ENCODE peak calls at places on chromosomes 12 and 14, in nine cellular contexts. One of them, this sample, is unnamed.

GRCh38 chr14:102493096-102493495 is 16.5 kb downstream of the ANKRD9 start:
- DNase-seq in right atrium auricular region: no peak
- DNase-seq in astrocyte: no peak
- DNase-seq in K562: no peak
- DNase-seq in Panc1: no peak
- DNase-seq in lower lobe of right lung: peak
- DNase-seq in uterus: no peak
- DNase-seq in heart left ventricle: no peak
- DNase-seq in sigmoid colon: no peak
- DNase-seq in this sample: no peak

GRCh38 chr14:55847766-55848165 is 267.8 kb downstream of the KTN1 start:
- DNase-seq in uterus: no peak
- DNase-seq in astrocyte: peak
- DNase-seq in Panc1: no peak
- DNase-seq in K562: no peak
- DNase-seq in heart left ventricle: no peak
- DNase-seq in right atrium auricular region: no peak
- DNase-seq in lower lobe of right lung: no peak
- DNase-seq in sigmoid colon: no peak
- DNase-seq in this sample: no peak

GRCh38 chr14:62428429-62429203 is 616.6 kb downstream of the KCNH5 start:
- DNase-seq in right atrium auricular region: no peak
- DNase-seq in K562: no peak
- DNase-seq in uterus: no peak
- DNase-seq in sigmoid colon: no peak
- DNase-seq in astrocyte: peak
- DNase-seq in lower lobe of right lung: no peak
- DNase-seq in Panc1: no peak
- DNase-seq in heart left ventricle: no peak
- DNase-seq in this sample: no peak

GRCh38 chr14:106841701-106842100 is 1315.3 kb downstream of the TMEM121 start:
- DNase-seq in right atrium auricular region: no peak
- DNase-seq in sigmoid colon: no peak
- DNase-seq in uterus: no peak
- DNase-seq in Panc1: no peak
- DNase-seq in K562: no peak
- DNase-seq in lower lobe of right lung: no peak
- DNase-seq in heart left ventricle: no peak
- DNase-seq in astrocyte: no peak
- DNase-seq in this sample: no peak

GRCh38 chr12:93130371-93131049 is 201.4 kb upstream of the EEA1 start:
- DNase-seq in Panc1: no peak
- DNase-seq in right atrium auricular region: no peak
- DNase-seq in astrocyte: no peak
- DNase-seq in lower lobe of right lung: no peak
- DNase-seq in uterus: no peak
- DNase-seq in heart left ventricle: no peak
- DNase-seq in K562: no peak
- DNase-seq in sigmoid colon: no peak
- DNase-seq in this sample: no peak

GRCh38 chr14:72615511-72616121 is 278.3 kb downstream of the DPF3 start:
- DNase-seq in astrocyte: peak
- DNase-seq in lower lobe of right lung: no peak
- DNase-seq in Panc1: no peak
- DNase-seq in K562: no peak
- DNase-seq in sigmoid colon: no peak
- DNase-seq in right atrium auricular region: no peak
- DNase-seq in heart left ventricle: peak
- DNase-seq in uterus: no peak
- DNase-seq in this sample: no peak

GRCh38 chr14:87066221-87066817 is 926.7 kb downstream of the GALC start:
- DNase-seq in uterus: no peak
- DNase-seq in heart left ventricle: no peak
- DNase-seq in right atrium auricular region: no peak
- DNase-seq in K562: no peak
- DNase-seq in Panc1: no peak
- DNase-seq in astrocyte: no peak
- DNase-seq in lower lobe of right lung: no peak
- DNase-seq in sigmoid colon: no peak
- DNase-seq in this sample: no peak

GRCh38 chr12:118714051-118714460 is 267.3 kb upstream of the SRRM4 start:
- DNase-seq in astrocyte: no peak
- DNase-seq in lower lobe of right lung: no peak
- DNase-seq in sigmoid colon: no peak
- DNase-seq in uterus: no peak
- DNase-seq in Panc1: no peak
- DNase-seq in heart left ventricle: no peak
- DNase-seq in right atrium auricular region: no peak
- DNase-seq in K562: peak
- DNase-seq in this sample: no peak

GRCh38 chr12:76519538-76519937 is 40.0 kb downstream of the OSBPL8 start:
- DNase-seq in uterus: no peak
- DNase-seq in K562: no peak
- DNase-seq in Panc1: no peak
- DNase-seq in heart left ventricle: no peak
- DNase-seq in astrocyte: peak
- DNase-seq in sigmoid colon: no peak
- DNase-seq in right atrium auricular region: no peak
- DNase-seq in lower lobe of right lung: no peak
- DNase-seq in this sample: no peak

GRCh38 chr14:89858084-89858483 is 96.4 kb downstream of the EFCAB11 start:
- DNase-seq in uterus: no peak
- DNase-seq in lower lobe of right lung: no peak
- DNase-seq in Panc1: no peak
- DNase-seq in right atrium auricular region: no peak
- DNase-seq in sigmoid colon: no peak
- DNase-seq in astrocyte: peak
- DNase-seq in K562: no peak
- DNase-seq in heart left ventricle: no peak
- DNase-seq in this sample: no peak

GRCh38 chr12:6450091-6450868 is 1.6 kb upstream of the TAPBPL start:
- DNase-seq in K562: no peak
- DNase-seq in sigmoid colon: no peak
- DNase-seq in uterus: no peak
- DNase-seq in heart left ventricle: no peak
- DNase-seq in right atrium auricular region: no peak
- DNase-seq in astrocyte: no peak
- DNase-seq in lower lobe of right lung: no peak
- DNase-seq in Panc1: no peak
- DNase-seq in this sample: no peak
- H3K27ac ChIP-seq in K562: no peak
- H3K27ac ChIP-seq in sigmoid colon: peak
- H3K27ac ChIP-seq in uterus: peak
- H3K27ac ChIP-seq in heart left ventricle: peak
- H3K27ac ChIP-seq in right atrium auricular region: peak
- H3K27ac ChIP-seq in astrocyte: no peak
- H3K27ac ChIP-seq in lower lobe of right lung: peak
- H3K27ac ChIP-seq in Panc1: peak
- H3K27ac ChIP-seq in this sample: peak

DNA sequence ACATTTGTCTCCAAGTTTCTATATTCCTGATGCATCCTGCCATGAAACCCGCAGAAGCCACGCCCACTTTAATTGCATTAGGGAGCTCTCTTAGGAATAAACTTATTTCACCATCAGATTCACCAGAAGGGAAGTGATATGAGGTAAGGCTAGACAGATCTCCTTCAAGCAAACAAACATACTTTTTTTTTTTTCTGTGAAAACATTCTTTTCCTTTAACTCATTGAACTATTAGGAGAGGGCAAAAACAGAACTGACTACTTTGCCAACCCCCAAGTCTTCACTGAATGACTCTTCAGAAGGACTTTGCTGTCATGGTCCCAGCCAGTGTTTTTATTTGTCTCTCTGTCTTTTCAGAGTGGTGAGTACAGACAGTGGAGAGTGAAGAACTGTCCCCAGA is 48.4 kb downstream of the GTF2A1 start:
- DNase-seq in right atrium auricular region: no peak
- DNase-seq in lower lobe of right lung: no peak
- DNase-seq in uterus: no peak
- DNase-seq in Panc1: no peak
- DNase-seq in K562: no peak
- DNase-seq in heart left ventricle: no peak
- DNase-seq in sigmoid colon: no peak
- DNase-seq in astrocyte: no peak
- DNase-seq in this sample: no peak
- H3K4me3 ChIP-seq in right atrium auricular region: no peak
- H3K4me3 ChIP-seq in lower lobe of right lung: no peak
- H3K4me3 ChIP-seq in uterus: no peak
- H3K4me3 ChIP-seq in Panc1: no peak
- H3K4me3 ChIP-seq in K562: no peak
- H3K4me3 ChIP-seq in heart left ventricle: no peak
- H3K4me3 ChIP-seq in sigmoid colon: no peak
- H3K4me3 ChIP-seq in astrocyte: no peak
- H3K4me3 ChIP-seq in this sample: no peak

GRCh38 chr12:65867428-65867827 is 43.1 kb downstream of the HMGA2 start:
- DNase-seq in astrocyte: peak
- DNase-seq in uterus: no peak
- DNase-seq in heart left ventricle: no peak
- DNase-seq in right atrium auricular region: no peak
- DNase-seq in Panc1: no peak
- DNase-seq in lower lobe of right lung: no peak
- DNase-seq in sigmoid colon: no peak
- DNase-seq in K562: no peak
- DNase-seq in this sample: no peak
- H3K27ac ChIP-seq in astrocyte: peak
- H3K27ac ChIP-seq in uterus: no peak
- H3K27ac ChIP-seq in heart left ventricle: no peak
- H3K27ac ChIP-seq in right atrium auricular region: no peak
- H3K27ac ChIP-seq in Panc1: peak
- H3K27ac ChIP-seq in lower lobe of right lung: no peak
- H3K27ac ChIP-seq in sigmoid colon: no peak
- H3K27ac ChIP-seq in K562: no peak
- H3K27ac ChIP-seq in this sample: no peak

DNA sequence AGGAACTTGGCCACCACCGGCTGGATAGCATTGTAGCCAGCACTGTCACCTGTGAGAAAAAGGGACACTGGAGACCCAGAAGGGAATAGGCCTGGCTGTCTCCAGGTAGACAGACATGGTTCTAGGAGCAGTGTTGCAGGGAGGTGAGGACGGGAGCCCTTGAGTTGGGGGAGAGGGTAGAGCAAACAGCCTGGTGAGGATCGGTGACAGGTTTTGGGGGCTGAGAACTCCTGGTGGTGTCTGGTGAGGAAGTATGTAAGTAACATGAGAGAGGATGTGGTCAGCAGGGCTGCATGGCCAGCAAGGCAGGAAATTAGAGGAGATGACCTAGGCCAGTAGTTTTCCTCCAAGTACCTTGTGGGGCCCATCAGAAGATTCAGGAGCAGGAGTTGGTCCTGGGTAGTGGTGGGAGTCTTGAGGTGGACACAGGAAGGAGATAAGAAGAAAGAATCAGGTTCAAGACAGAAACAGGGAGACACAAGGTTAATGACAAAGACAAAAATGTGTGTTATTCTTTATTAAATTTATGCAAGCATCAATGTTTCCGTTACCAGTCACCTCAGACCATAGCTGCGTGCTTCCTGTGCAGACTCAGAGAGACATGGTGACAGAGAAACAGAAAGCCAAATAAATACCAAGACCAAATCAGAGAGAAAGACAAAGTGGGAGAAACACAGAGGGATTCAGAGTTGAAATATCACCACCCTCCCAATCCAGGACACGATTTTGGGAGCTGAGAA is at the start of gene ARHGAP9:
- DNase-seq in Panc1: no peak
- DNase-seq in heart left ventricle: no peak
- DNase-seq in uterus: no peak
- DNase-seq in right atrium auricular region: no peak
- DNase-seq in astrocyte: no peak
- DNase-seq in K562: no peak
- DNase-seq in sigmoid colon: no peak
- DNase-seq in lower lobe of right lung: peak
- DNase-seq in this sample: no peak
- H3K4me3 ChIP-seq in Panc1: no peak
- H3K4me3 ChIP-seq in heart left ventricle: no peak
- H3K4me3 ChIP-seq in uterus: no peak
- H3K4me3 ChIP-seq in right atrium auricular region: no peak
- H3K4me3 ChIP-seq in astrocyte: no peak
- H3K4me3 ChIP-seq in K562: no peak
- H3K4me3 ChIP-seq in sigmoid colon: no peak
- H3K4me3 ChIP-seq in lower lobe of right lung: peak
- H3K4me3 ChIP-seq in this sample: no peak

GRCh38 chr14:22448035-22448904 is 140.8 kb downstream of the DAD1 start:
- DNase-seq in uterus: no peak
- DNase-seq in right atrium auricular region: no peak
- DNase-seq in sigmoid colon: no peak
- DNase-seq in heart left ventricle: no peak
- DNase-seq in astrocyte: peak
- DNase-seq in Panc1: no peak
- DNase-seq in K562: no peak
- DNase-seq in lower lobe of right lung: no peak
- DNase-seq in this sample: no peak

GRCh38 chr14:22452330-22452729 is 136.7 kb downstream of the DAD1 start:
- DNase-seq in sigmoid colon: no peak
- DNase-seq in heart left ventricle: no peak
- DNase-seq in right atrium auricular region: no peak
- DNase-seq in astrocyte: no peak
- DNase-seq in uterus: no peak
- DNase-seq in lower lobe of right lung: no peak
- DNase-seq in K562: no peak
- DNase-seq in Panc1: no peak
- DNase-seq in this sample: no peak

GRCh38 chr14:22448905-22449611 is 140.0 kb downstream of the DAD1 start:
- DNase-seq in heart left ventricle: no peak
- DNase-seq in lower lobe of right lung: no peak
- DNase-seq in K562: no peak
- DNase-seq in Panc1: no peak
- DNase-seq in uterus: no peak
- DNase-seq in astrocyte: no peak
- DNase-seq in sigmoid colon: no peak
- DNase-seq in right atrium auricular region: no peak
- DNase-seq in this sample: no peak

GRCh38 chr14:22450266-22450665 is 138.8 kb downstream of the DAD1 start:
- DNase-seq in heart left ventricle: no peak
- DNase-seq in Panc1: no peak
- DNase-seq in sigmoid colon: no peak
- DNase-seq in astrocyte: no peak
- DNase-seq in K562: no peak
- DNase-seq in lower lobe of right lung: no peak
- DNase-seq in uterus: no peak
- DNase-seq in right atrium auricular region: no peak
- DNase-seq in this sample: no peak

DNA sequence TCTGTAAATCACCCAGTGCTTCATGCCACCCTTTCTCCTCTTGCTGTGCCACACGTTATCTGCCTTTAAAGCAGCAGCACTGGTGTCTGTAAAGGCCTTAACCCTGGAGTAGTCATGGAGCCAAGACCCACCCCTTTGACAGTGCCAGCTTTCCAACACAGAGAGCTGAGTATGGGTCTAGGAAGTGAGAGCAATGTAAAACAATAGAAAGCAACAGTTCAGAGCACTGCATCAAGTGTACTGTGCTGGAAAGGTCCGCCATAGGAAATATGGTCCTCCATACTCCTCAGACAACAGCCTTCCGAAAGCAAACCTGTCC is 139.5 kb downstream of the DAD1 start:
- DNase-seq in right atrium auricular region: no peak
- DNase-seq in lower lobe of right lung: no peak
- DNase-seq in Panc1: no peak
- DNase-seq in K562: no peak
- DNase-seq in uterus: no peak
- DNase-seq in sigmoid colon: no peak
- DNase-seq in heart left ventricle: no peak
- DNase-seq in astrocyte: no peak
- DNase-seq in this sample: no peak
- H3K27ac ChIP-seq in right atrium auricular region: no peak
- H3K27ac ChIP-seq in lower lobe of right lung: no peak
- H3K27ac ChIP-seq in Panc1: no peak
- H3K27ac ChIP-seq in K562: no peak
- H3K27ac ChIP-seq in uterus: no peak
- H3K27ac ChIP-seq in sigmoid colon: no peak
- H3K27ac ChIP-seq in heart left ventricle: no peak
- H3K27ac ChIP-seq in astrocyte: no peak
- H3K27ac ChIP-seq in this sample: no peak

This sample was measured in left ventricle myocardium inferior.